ENCODE peak calls at places on chromosome 2, in nine cellular contexts. J, S, C, M, A, N, D, R and P are unnamed samples.

GRCh38 chr2:130729311-130730299 is 735 bp downstream of the GPR148 start:
- DNase-seq in J (no peak), S (no peak), C (no peak), M (no peak), A (no peak), N (no peak), D (no peak), R (no peak), P (no peak)

GRCh38 chr2:148042219-148042618 is 21.3 kb downstream of the MBD5 start:
- DNase-seq in J (no peak), S (no peak), C (no peak), M (no peak), A (peak; percentile 89), N (peak; percentile 14), D (no peak), R (no peak), P (no peak)

GRCh38 chr2:40348665-40349064 is 103.2 kb downstream of the SLC8A1 start:
- DNase-seq in J (no peak), S (no peak), C (no peak), M (no peak), A (no peak), N (peak; percentile 90), D (no peak), R (no peak), P (peak; percentile 84)

GRCh38 chr2:141737463-141737862 is 393.4 kb downstream of the LRP1B start:
- DNase-seq in J (no peak), S (no peak), C (no peak), M (no peak), A (no peak), N (no peak), D (no peak), R (no peak), P (no peak)

GRCh38 chr2:176553685-176554106 is 284.5 kb downstream of the MTX2 start:
- DNase-seq in J (peak; percentile 12), S (no peak), C (peak; percentile 38), M (peak; percentile 88), A (no peak), N (peak; percentile 84), D (peak; percentile 36), R (no peak), P (no peak)

GRCh38 chr2:157428500-157429175 is 15.3 kb downstream of the CYTIP start:
- DNase-seq in J (no peak), S (no peak), C (no peak), M (no peak), A (no peak), N (no peak), D (no peak), R (no peak), P (no peak)

GRCh38 chr2:73970850-73971471 is 13.7 kb upstream of the TET3 start:
- DNase-seq in J (peak; percentile 73), S (peak; percentile 39), C (peak; percentile 82), M (peak; percentile 88), A (peak; percentile 67), N (no peak), D (no peak), R (peak; percentile 84), P (no peak)

GRCh38 chr2:30684546-30684945 is 122.7 kb downstream of the CAPN13 start:
- DNase-seq in J (no peak), S (no peak), C (no peak), M (no peak), A (no peak), N (no peak), D (no peak), R (no peak), P (no peak)

GRCh38 chr2:6186332-6187100 is 494.3 kb downstream of the SOX11 start:
- DNase-seq in J (no peak), S (no peak), C (peak; percentile 48), M (no peak), A (no peak), N (no peak), D (no peak), R (no peak), P (peak; percentile 71)

GRCh38 chr2:171083426-171083825 is 77.3 kb downstream of the TLK1 start:
- DNase-seq in J (no peak), S (no peak), C (no peak), M (no peak), A (no peak), N (no peak), D (no peak), R (no peak), P (no peak)

GRCh38 chr2:233775414-233775813 is 2.7 kb upstream of the MROH2A start:
- DNase-seq in J (no peak), S (no peak), C (no peak), M (no peak), A (no peak), N (no peak), D (no peak), R (no peak), P (no peak)

GRCh38 chr2:25374827-25375226 is 33.1 kb upstream of the DNMT3A start:
- DNase-seq in J (no peak), S (no peak), C (no peak), M (peak; percentile 30), A (no peak), N (no peak), D (no peak), R (no peak), P (no peak)

GRCh38 chr2:88666576-88666975 is 24.9 kb upstream of the RPIA start:
- DNase-seq in J (no peak), S (no peak), C (no peak), M (no peak), A (no peak), N (no peak), D (no peak), R (no peak), P (no peak)

GRCh38 chr2:38836801-38837200 is 38.9 kb downstream of the DHX57 start:
- DNase-seq in J (no peak), S (no peak), C (no peak), M (no peak), A (no peak), N (no peak), D (no peak), R (no peak), P (peak; percentile 4)

GRCh38 chr2:208195477-208195876 is 5.6 kb upstream of the C2orf80 start:
- DNase-seq in J (no peak), S (no peak), C (no peak), M (no peak), A (no peak), N (peak; percentile 26), D (no peak), R (no peak), P (no peak)

GRCh38 chr2:98805412-98806265 is 74.7 kb upstream of the MGAT4A start:
- DNase-seq in J (no peak), S (no peak), C (peak; percentile 26), M (no peak), A (peak; percentile 96), N (peak; percentile 46), D (peak; percentile 15), R (no peak), P (peak; percentile 23)

GRCh38 chr2:101327863-101328394 is 19.4 kb upstream of the RNF149 start:
- DNase-seq in J (no peak), S (no peak), C (no peak), M (no peak), A (no peak), N (no peak), D (no peak), R (no peak), P (no peak)